ENCODE peak calls at places on chromosomes 13 and 19, in eight cellular contexts. U is body of pancreas, A is neural progenitor cell, W is astrocyte of the spinal cord, Z is RWPE1, J is OCI-LY7, Y is astrocyte of the cerebellum, S is ascending aorta. I is an unnamed sample.

GRCh38 chr19:45443462-45444317 is 20.0 kb upstream of the ERCC1 start:
- DNase-seq in U (peak), W (peak), J (peak), Z (peak), Y (peak), A (peak), S (peak), I (peak)

GRCh38 chr19:18340237-18340989 is at the start of gene PGPEP1:
- DNase-seq in J (peak), A (peak), U (peak), Y (no peak), Z (peak), S (peak), W (peak), I (peak)

GRCh38 chr19:18007605-18007938 is 398 bp upstream of the ARRDC2 start:
- DNase-seq in J (no peak), Y (no peak), Z (no peak), U (no peak), A (no peak), S (no peak), W (no peak), I (no peak)

GRCh38 chr19:29942404-29943261 is 594 bp downstream of the URI1 start:
- DNase-seq in S (no peak), Y (no peak), W (peak), Z (peak), A (peak), U (peak), J (peak), I (peak)

GRCh38 chr19:13176345-13176744 is 26.1 kb downstream of the IER2 start:
- DNase-seq in W (peak), Y (no peak), J (no peak), Z (no peak), A (no peak), U (no peak), S (no peak), I (no peak)

GRCh38 chr13:52070929-52071523 is 46.5 kb downstream of the UTP14C start:
- DNase-seq in A (no peak), Y (no peak), U (no peak), Z (peak), J (peak), S (no peak), W (peak), I (no peak)

GRCh38 chr13:108342369-108343289 is 73.1 kb downstream of the TNFSF13B start:
- DNase-seq in J (no peak), Y (peak), Z (peak), S (no peak), A (peak), W (peak), U (no peak), I (no peak)

GRCh38 chr13:43877788-43878187 is 1.8 kb downstream of the CCDC122 start:
- DNase-seq in S (no peak), U (no peak), Y (no peak), J (peak), A (no peak), Z (no peak), W (no peak), I (no peak)

GRCh38 chr19:8506402-8506957 is 4.0 kb upstream of the PRAM1 start:
- DNase-seq in J (no peak), A (peak), Z (no peak), Y (no peak), W (no peak), U (peak), S (no peak), I (no peak)
- TF ChIP-seq CTCF in J (no peak), A (no peak), Z (peak), Y (no peak), W (no peak), U (no peak), S (no peak), I (no peak)

GRCh38 chr19:55419089-55419488 is 11.5 kb upstream of the UBE2S start:
- DNase-seq in Y (no peak), S (no peak), Z (no peak), U (no peak), J (no peak), W (no peak), A (no peak), I (no peak)

GRCh38 chr19:55419624-55420236 is 12.1 kb upstream of the UBE2S start:
- DNase-seq in A (no peak), J (no peak), Z (no peak), W (no peak), U (no peak), Y (no peak), S (no peak), I (no peak)

GRCh38 chr19:55423225-55423967 is 15.8 kb upstream of the UBE2S start:
- DNase-seq in W (no peak), A (no peak), U (no peak), J (no peak), Z (no peak), Y (no peak), S (no peak), I (no peak)

DNA sequence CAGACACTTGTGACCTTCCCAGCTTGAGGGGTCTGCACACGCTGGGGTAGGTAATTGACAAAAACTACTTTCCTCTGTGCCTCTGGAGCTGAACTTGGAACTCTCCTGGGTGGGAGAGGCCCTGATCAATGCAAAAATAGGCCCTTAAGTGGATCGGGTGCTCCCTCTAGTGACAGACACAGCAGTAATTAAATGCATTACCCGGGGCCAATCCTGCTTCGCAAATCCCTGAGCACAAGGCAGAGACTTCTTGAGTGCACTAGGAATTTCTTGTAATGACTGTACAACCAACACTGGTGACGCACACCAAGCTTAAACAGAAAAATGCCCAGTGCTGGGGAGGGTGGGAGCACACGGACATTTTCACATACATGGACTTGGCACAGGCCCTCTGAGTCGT is 10.6 kb upstream of the UBE2S start:
- DNase-seq in J (peak), Z (peak), Y (peak), A (peak), W (peak), S (no peak), U (peak), I (peak)
- TF ChIP-seq CTCF in J (peak), Z (peak), Y (peak), A (peak), W (peak), S (peak), U (peak), I (peak)

GRCh38 chr13:76820759-76821158 is 65.4 kb downstream of the KCTD12 start:
- DNase-seq in Z (no peak), J (no peak), A (no peak), Y (no peak), W (no peak), U (peak), S (no peak), I (no peak)
- TF ChIP-seq CTCF in Z (no peak), J (no peak), A (no peak), Y (no peak), W (peak), U (no peak), S (no peak), I (no peak)

GRCh38 chr19:980133-980998 is 3.8 kb upstream of the WDR18 start:
- DNase-seq in Y (no peak), A (peak), Z (no peak), U (peak), S (no peak), J (no peak), W (no peak), I (no peak)

GRCh38 chr19:982567-983170 is 1.5 kb upstream of the WDR18 start:
- DNase-seq in A (peak), S (no peak), W (peak), J (peak), U (peak), Z (peak), Y (no peak), I (peak)

GRCh38 chr19:986083-986482 is 1.9 kb downstream of the WDR18 start:
- DNase-seq in U (no peak), Y (no peak), Z (no peak), S (no peak), J (no peak), W (no peak), A (no peak), I (no peak)

GRCh38 chr19:988081-988480 is 3.9 kb downstream of the WDR18 start:
- DNase-seq in J (no peak), Y (no peak), A (no peak), S (no peak), U (no peak), W (no peak), Z (no peak), I (no peak)

DNA sequence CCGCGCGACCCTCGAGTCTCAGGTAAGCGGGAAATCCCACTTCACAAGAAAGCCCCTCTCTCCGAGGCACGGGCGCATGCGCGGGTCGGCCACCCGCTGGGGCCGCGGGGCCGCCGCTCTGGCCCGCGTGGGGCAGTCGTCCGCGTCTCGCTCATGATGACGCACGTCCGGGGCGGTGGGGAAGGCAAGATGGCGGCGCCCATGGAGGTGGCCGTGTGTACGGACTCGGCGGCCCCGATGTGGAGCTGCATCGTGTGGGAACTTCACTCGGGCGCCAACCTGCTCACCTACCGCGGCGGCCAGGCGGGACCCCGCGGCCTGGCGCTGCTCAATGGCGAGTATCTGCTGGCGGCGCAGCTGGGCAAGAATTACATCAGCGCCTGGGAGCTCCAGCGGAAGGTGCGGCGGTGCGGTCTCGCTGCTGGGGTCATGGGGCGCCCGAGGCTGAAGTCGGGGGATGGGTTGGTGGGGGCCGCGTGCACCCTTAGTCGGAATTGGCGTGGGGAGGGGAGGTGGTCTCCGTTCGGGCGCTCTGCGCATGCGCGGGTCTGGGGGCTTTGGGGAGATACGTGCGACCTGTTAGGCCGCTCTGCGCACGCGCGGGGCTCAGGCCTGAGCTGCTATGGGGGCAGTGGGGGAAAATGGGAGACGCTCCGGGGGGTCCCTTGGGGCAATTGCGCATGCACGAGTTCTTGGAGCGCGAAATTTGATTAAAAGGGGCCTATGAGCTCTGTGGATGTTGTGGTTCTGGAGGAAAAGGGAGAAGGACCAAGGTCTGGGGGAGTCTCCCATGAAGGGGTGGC is at the start of gene WDR18:
- DNase-seq in Z (peak), J (peak), S (peak), U (peak), Y (peak), A (peak), W (peak), I (peak)
- TF ChIP-seq CTCF in Z (no peak), J (no peak), S (no peak), U (peak), Y (no peak), A (peak), W (no peak), I (peak)

GRCh38 chr13:91804724-91805123 is 406.3 kb downstream of the GPC5 start:
- DNase-seq in U (no peak), Z (no peak), W (no peak), Y (no peak), S (no peak), J (no peak), A (no peak), I (no peak)

GRCh38 chr13:91809161-91809560 is 410.7 kb downstream of the GPC5 start:
- DNase-seq in Z (no peak), U (no peak), S (no peak), J (no peak), A (no peak), W (no peak), Y (no peak), I (no peak)

GRCh38 chr13:91802957-91803356 is 404.5 kb downstream of the GPC5 start:
- DNase-seq in J (no peak), Z (no peak), U (no peak), Y (no peak), A (no peak), S (no peak), W (no peak), I (no peak)

DNA sequence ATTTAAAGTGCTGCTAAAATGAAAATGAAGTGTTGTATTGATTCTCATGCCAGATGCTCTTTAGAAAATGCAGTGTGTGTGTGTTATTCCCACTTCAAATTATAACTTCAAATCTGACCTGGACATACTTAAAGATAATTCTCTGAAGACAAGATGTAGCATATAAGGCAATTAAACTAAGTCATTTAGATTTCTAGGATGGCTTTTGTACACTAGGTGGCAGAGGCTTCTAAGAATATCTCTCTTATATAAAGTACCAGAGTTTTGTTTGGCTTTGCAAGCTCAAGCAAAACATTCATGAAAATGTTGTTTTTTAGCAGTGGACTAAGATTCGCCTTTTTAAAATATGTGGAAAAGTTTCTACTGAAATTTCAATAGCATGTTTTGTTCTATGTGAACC is 407.2 kb downstream of the GPC5 start:
- DNase-seq in Z (no peak), A (no peak), Y (no peak), W (no peak), S (no peak), U (no peak), J (peak), I (no peak)
- TF ChIP-seq CTCF in Z (no peak), A (peak), Y (peak), W (peak), S (no peak), U (no peak), J (no peak), I (no peak)

GRCh38 chr13:67736646-67737420 is 506.7 kb upstream of the PCDH9 start:
- DNase-seq in S (no peak), J (peak), Y (peak), Z (no peak), A (peak), W (peak), U (no peak), I (no peak)
- TF ChIP-seq CTCF in S (no peak), J (peak), Y (peak), Z (no peak), A (peak), W (peak), U (no peak), I (peak)

GRCh38 chr13:110565296-110565695 is 3.8 kb upstream of the RAB20 start:
- DNase-seq in S (no peak), A (no peak), J (no peak), U (no peak), Y (no peak), Z (no peak), W (no peak), I (no peak)
- TF ChIP-seq CTCF in S (no peak), A (peak), J (peak), U (no peak), Y (no peak), Z (no peak), W (no peak), I (no peak)

I was measured in mesothelial cell of epicardium.